ENCODE peak calls at places on chromosome 21, in ten cellular contexts. M, J, H, R, N, F, Q, W, X and I are unnamed samples.

GRCh38 chr21:31886896-31887595 is 14.2 kb downstream of the HUNK start:
- DNase-seq in M (no peak), J (no peak), H (peak; percentile 37), R (no peak), N (no peak), F (no peak), Q (no peak), W (no peak), X (no peak), I (no peak)

GRCh38 chr21:33201945-33202344 is 27.8 kb upstream of the IFNAR2 start:
- DNase-seq in M (no peak), J (no peak), H (no peak), R (no peak), N (no peak), F (no peak), Q (no peak), W (no peak), X (no peak), I (no peak)

GRCh38 chr21:43703068-43703880 is 15.7 kb upstream of the PDXK start:
- DNase-seq in M (no peak), J (peak; percentile 85), H (no peak), R (no peak), N (no peak), F (no peak), Q (no peak), W (peak; percentile 80), X (no peak), I (no peak)

GRCh38 chr21:44681861-44682579 is at the start of gene KRTAP12-1:
- DNase-seq in M (no peak), J (no peak), H (no peak), R (no peak), N (no peak), F (no peak), Q (no peak), W (no peak), X (no peak), I (peak; percentile 87)

GRCh38 chr21:31630062-31630711 is 29.3 kb upstream of the SOD1 start:
- DNase-seq in M (peak; percentile 73), J (no peak), H (no peak), R (peak; percentile 66), N (peak; percentile 75), F (no peak), Q (peak; percentile 96), W (peak; percentile 84), X (no peak), I (no peak)

GRCh38 chr21:44957047-44957831 is 17.4 kb downstream of the SLX9 start:
- DNase-seq in M (no peak), J (peak; percentile 56), H (no peak), R (no peak), N (no peak), F (no peak), Q (no peak), W (no peak), X (no peak), I (no peak)

GRCh38 chr21:32372755-32373154 is 20.1 kb downstream of the URB1 start:
- DNase-seq in M (no peak), J (no peak), H (no peak), R (no peak), N (no peak), F (no peak), Q (peak; percentile 85), W (no peak), X (no peak), I (no peak)

GRCh38 chr21:36430841-36431240 is 45.6 kb downstream of the CHAF1B start:
- DNase-seq in M (no peak), J (no peak), H (no peak), R (no peak), N (no peak), F (no peak), Q (peak; percentile 73), W (no peak), X (no peak), I (no peak)

GRCh38 chr21:36159356-36159921 is 2.8 kb downstream of the DOP1B start:
- DNase-seq in M (no peak), J (no peak), H (no peak), R (no peak), N (no peak), F (no peak), Q (no peak), W (peak; percentile 50), X (no peak), I (no peak)

GRCh38 chr21:15140321-15141019 is 75.7 kb upstream of the NRIP1 start:
- DNase-seq in M (no peak), J (no peak), H (no peak), R (no peak), N (no peak), F (no peak), Q (peak; percentile 3), W (peak; percentile 86), X (no peak), I (no peak)

GRCh38 chr21:43585924-43586411 is 73.3 kb downstream of the HSF2BP start:
- DNase-seq in M (peak; percentile 88), J (no peak), H (no peak), R (peak; percentile 92), N (peak; percentile 61), F (peak; percentile 76), Q (peak; percentile 99), W (peak; percentile 79), X (no peak), I (peak; percentile 95)

GRCh38 chr21:44547656-44548331 is 3.5 kb downstream of the KRTAP10-2 start:
- DNase-seq in M (no peak), J (peak; percentile 58), H (no peak), R (no peak), N (no peak), F (no peak), Q (no peak), W (peak; percentile 21), X (no peak), I (peak; percentile 82)

GRCh38 chr21:46099476-46099875 is 1.6 kb downstream of the COL6A2 start:
- DNase-seq in M (no peak), J (peak; percentile 75), H (peak; percentile 74), R (peak; percentile 16), N (no peak), F (no peak), Q (no peak), W (peak; percentile 23), X (peak; percentile 11), I (no peak)
- H3K4me3 ChIP-seq in M (no peak overlapping the region), J (peak overlapping the region; percentile 14), H (peak overlapping the region; percentile 82), R (peak overlapping the region; percentile 84), N (no peak overlapping the region), F (no peak overlapping the region), Q (no peak overlapping the region), W (peak overlapping the region; percentile 83), X (no peak overlapping the region), I (peak overlapping the region; percentile 72)

DNA sequence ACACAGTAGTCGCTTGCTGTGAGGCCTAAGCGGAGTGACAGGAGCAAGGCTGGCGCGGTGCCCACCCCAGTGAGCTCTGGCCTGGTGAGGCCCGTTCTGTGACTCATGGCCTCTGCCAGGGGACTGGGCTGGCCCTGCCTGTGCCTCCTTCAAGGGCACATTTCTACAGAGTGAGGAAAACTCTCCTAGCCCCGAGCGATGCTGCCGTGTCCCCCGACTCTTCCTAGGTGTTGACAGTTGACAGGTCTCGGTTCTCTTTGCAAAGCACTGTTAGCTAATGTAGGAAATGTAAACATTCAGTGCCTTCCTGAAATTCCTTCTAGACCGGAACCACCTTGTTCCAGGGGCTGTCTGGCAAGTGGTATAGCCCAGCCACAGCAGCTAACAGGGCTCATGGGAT is 43.9 kb downstream of the ABCG1 start:
- DNase-seq in M (no peak), J (no peak), H (peak; percentile 79), R (peak; percentile 74), N (no peak), F (no peak), Q (peak; percentile 84), W (peak; percentile 88), X (no peak), I (no peak)
- TF ChIP-seq POLR2AphosphoS5 in M (no peak), J (peak; percentile 58), H (no peak), R (peak; percentile 11), N (no peak), F (no peak), Q (peak; percentile 43), W (no peak), X (no peak), I (no peak)

DNA sequence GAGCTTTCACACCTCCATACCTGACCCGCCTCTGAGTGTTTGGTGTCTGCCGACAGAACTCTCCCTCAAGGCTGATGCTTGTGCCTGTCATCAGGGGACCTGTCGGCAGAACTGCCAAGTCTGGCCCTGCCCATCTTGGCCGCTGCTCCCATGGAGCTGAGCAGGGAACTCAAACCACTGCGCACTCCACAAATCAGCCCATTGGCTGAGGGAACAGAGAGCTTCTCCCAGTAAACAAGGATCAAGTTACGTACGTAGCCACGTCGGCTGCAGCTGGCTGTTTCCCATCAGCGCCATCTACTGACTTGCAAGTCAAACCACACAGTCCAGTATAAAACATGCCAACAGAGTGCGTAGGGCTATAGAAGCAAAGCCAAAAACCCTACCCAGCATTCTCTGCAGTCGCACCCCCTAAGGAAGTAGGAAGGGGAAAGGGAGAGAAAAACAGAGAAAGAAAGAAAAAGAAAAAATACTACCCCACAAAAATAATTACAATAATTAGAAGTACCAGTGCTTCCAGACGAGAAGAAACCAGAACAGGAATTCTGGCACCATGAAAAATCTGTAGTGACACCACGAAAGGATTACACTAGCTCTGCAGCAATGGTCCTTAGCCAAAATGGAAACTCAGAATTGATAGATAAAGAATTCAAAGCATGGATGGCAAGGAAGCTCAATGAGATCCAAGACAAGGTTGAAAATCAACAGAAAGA is 13.1 kb downstream of the KRTAP13-1 start:
- DNase-seq in M (no peak), J (no peak), H (no peak), R (peak; percentile 23), N (peak; percentile 2), F (peak; percentile 10), Q (no peak), W (peak; percentile 66), X (no peak), I (no peak)
- H3K4me3 ChIP-seq in M (no peak overlapping the region), J (no peak overlapping the region), H (no peak overlapping the region), R (no peak overlapping the region), N (no peak overlapping the region), F (peak overlapping the region; percentile 58), Q (no peak overlapping the region), W (no peak overlapping the region), X (no peak overlapping the region), I (no peak overlapping the region)

DNA sequence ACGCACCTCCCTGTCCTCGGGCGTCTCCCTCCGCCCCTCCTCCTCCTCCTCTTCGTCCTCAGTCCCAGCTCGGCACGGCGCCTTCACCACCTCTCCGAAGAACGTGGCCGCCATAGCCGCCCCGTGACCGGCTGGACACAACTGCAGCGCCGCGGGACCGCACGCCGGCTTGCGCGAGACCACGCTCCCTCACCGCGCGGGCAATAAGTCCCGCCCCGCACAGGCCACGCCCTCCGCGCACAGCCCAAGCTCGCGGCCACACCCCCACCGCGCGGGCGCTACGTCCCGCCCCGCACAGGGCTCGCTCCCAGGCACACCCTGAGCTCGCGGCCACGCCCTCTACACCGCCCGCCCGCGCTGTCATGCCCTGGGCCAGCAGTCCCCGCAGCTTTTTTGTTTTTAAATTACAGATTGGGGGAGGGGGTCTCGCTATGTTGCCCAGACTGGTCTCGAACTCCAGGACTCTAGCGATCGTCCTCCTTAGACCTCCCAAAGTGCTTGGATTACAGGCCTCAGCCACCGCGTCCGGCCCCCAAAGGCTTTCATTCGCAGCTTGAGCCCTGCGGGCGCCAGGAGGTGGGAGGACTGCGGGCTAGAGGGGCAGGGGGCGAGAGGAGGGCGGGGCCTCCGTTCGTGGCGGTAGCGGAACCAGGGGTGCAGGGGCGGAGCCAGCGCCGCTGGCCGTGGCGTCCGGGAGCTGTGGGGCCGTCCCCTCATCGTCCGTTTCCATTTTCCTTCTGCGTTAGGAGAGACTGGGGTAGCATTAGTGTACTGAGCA is at the start of gene PSMG1:
- DNase-seq in M (peak; percentile 50), J (peak; percentile 99), H (peak; percentile 96), R (peak; percentile 91), N (peak; percentile 88), F (peak; percentile 16), Q (peak; percentile 96), W (peak; percentile 97), X (peak; percentile 96), I (peak; percentile 94)
- TF ChIP-seq POLR2AphosphoS5 in M (peak; percentile 69), J (peak; percentile 92), H (peak; percentile 54), R (peak; percentile 63), N (peak; percentile 71), F (peak; percentile 86), Q (peak; percentile 86), W (peak; percentile 92), X (peak; percentile 78), I (no peak)